ENCODE peak calls at places on chromosomes 11 and 22, in ten cellular contexts. K is HFF-Myc, X is AG04449, I is cardiac fibroblast, O is tibial nerve, N is Peyer's patch, Y is fibroblast of pulmonary artery, M is ovary, P is NB4, T is psoas muscle. G is an unnamed sample.

GRCh38 chr11:17414317-17414737 is 25.9 kb upstream of the KCNJ11 start:
- DNase-seq in K (no peak), X (no peak), I (no peak), O (no peak), N (peak), Y (no peak), M (no peak), P (no peak), T (no peak), G (no peak)

GRCh38 chr11:76251576-76251975 is 45.3 kb upstream of the WNT11 start:
- DNase-seq in K (no peak), X (no peak), I (peak), O (peak), N (no peak), Y (peak), M (no peak), P (peak), T (no peak), G (no peak)

GRCh38 chr22:44755418-44755817 is 3.0 kb downstream of the ARHGAP8 start:
- DNase-seq in K (no peak), X (no peak), I (no peak), O (no peak), N (no peak), Y (no peak), M (no peak), P (no peak), T (no peak), G (no peak)

GRCh38 chr11:132779487-132779886 is 752.8 kb downstream of the OPCML start:
- DNase-seq in K (no peak), X (peak), I (no peak), O (no peak), N (no peak), Y (no peak), M (no peak), P (no peak), T (no peak), G (no peak)

GRCh38 chr11:118652681-118653181 is 26.7 kb downstream of the TREH start:
- DNase-seq in K (no peak), X (no peak), I (no peak), O (no peak), N (no peak), Y (no peak), M (no peak), P (no peak), T (no peak), G (no peak)

GRCh38 chr11:910044-910588 is 494 bp downstream of the CHID1 start:
- DNase-seq in K (no peak), X (no peak), I (no peak), O (no peak), N (no peak), Y (no peak), M (no peak), P (no peak), T (no peak), G (no peak)

GRCh38 chr11:73388241-73389133 is 12.3 kb downstream of the RELT start:
- DNase-seq in K (no peak), X (no peak), I (no peak), O (no peak), N (no peak), Y (no peak), M (no peak), P (peak), T (peak), G (no peak)

GRCh38 chr22:46042786-46043185 is 65.8 kb upstream of the WNT7B start:
- DNase-seq in K (no peak), X (no peak), I (no peak), O (no peak), N (peak), Y (no peak), M (peak), P (no peak), T (no peak), G (no peak)

GRCh38 chr11:114774599-114775365 is 96.5 kb downstream of the NXPE2 start:
- DNase-seq in K (no peak), X (no peak), I (peak), O (no peak), N (no peak), Y (peak), M (no peak), P (peak), T (peak), G (peak)

GRCh38 chr11:73087730-73088129 is 54.4 kb downstream of the FCHSD2 start:
- DNase-seq in K (no peak), X (no peak), I (peak), O (no peak), N (no peak), Y (peak), M (no peak), P (peak), T (no peak), G (peak)

GRCh38 chr11:120035756-120036155 is 102.2 kb downstream of the TRIM29 start:
- DNase-seq in K (no peak), X (no peak), I (no peak), O (no peak), N (no peak), Y (no peak), M (no peak), P (no peak), T (no peak), G (no peak)

GRCh38 chr11:123020968-123021367 is 39.3 kb upstream of the BSX start:
- DNase-seq in K (peak), X (no peak), I (peak), O (peak), N (no peak), Y (peak), M (no peak), P (peak), T (no peak), G (peak)

GRCh38 chr11:11975201-11976092 is 33.0 kb downstream of the DKK3 start:
- DNase-seq in K (no peak), X (no peak), I (no peak), O (no peak), N (peak), Y (no peak), M (no peak), P (no peak), T (no peak), G (no peak)

GRCh38 chr11:7611411-7611810 is 61.9 kb downstream of the CYB5R2 start:
- DNase-seq in K (no peak), X (no peak), I (no peak), O (no peak), N (no peak), Y (no peak), M (no peak), P (no peak), T (no peak), G (no peak)

GRCh38 chr22:42451499-42452145 is 19.4 kb upstream of the NFAM1 start:
- DNase-seq in K (no peak), X (no peak), I (no peak), O (no peak), N (no peak), Y (no peak), M (no peak), P (no peak), T (no peak), G (no peak)

GRCh38 chr11:119666463-119667131 is 62.4 kb downstream of the NECTIN1 start:
- DNase-seq in K (peak), X (no peak), I (peak), O (peak), N (peak), Y (peak), M (peak), P (peak), T (peak), G (peak)

GRCh38 chr11:114257621-114258558 is 38.3 kb upstream of the NNMT start:
- DNase-seq in K (no peak), X (no peak), I (peak), O (peak), N (no peak), Y (peak), M (peak), P (peak), T (peak), G (peak)

GRCh38 chr22:23076896-23077572 is 6.7 kb downstream of the GNAZ start:
- DNase-seq in K (no peak), X (no peak), I (no peak), O (no peak), N (no peak), Y (no peak), M (no peak), P (no peak), T (no peak), G (no peak)

GRCh38 chr11:95592455-95592854 is 197.1 kb downstream of the FAM76B start:
- DNase-seq in K (no peak), X (no peak), I (peak), O (no peak), N (no peak), Y (peak), M (peak), P (no peak), T (no peak), G (no peak)

GRCh38 chr11:3126901-3127691 is 38.0 kb downstream of the OSBPL5 start:
- DNase-seq in K (no peak), X (no peak), I (no peak), O (no peak), N (peak), Y (no peak), M (peak), P (no peak), T (peak), G (no peak)

GRCh38 chr11:106231591-106231990 is 154.1 kb downstream of the AASDHPPT start:
- DNase-seq in K (peak), X (no peak), I (peak), O (no peak), N (no peak), Y (peak), M (no peak), P (peak), T (no peak), G (peak)

GRCh38 chr11:114398303-114398920 is 1.9 kb downstream of the C11orf71 start:
- DNase-seq in K (no peak), X (no peak), I (no peak), O (no peak), N (no peak), Y (no peak), M (no peak), P (no peak), T (no peak), G (no peak)

GRCh38 chr11:41984023-41984422 is 524.6 kb upstream of the LRRC4C start:
- DNase-seq in K (no peak), X (no peak), I (no peak), O (no peak), N (no peak), Y (no peak), M (no peak), P (no peak), T (no peak), G (no peak)

GRCh38 chr22:41343300-41343699 is 38.4 kb upstream of the TEF start:
- DNase-seq in K (no peak), X (no peak), I (no peak), O (no peak), N (no peak), Y (no peak), M (no peak), P (no peak), T (no peak), G (no peak)

GRCh38 chr22:27381552-27381951 is 420.0 kb downstream of the MN1 start:
- DNase-seq in K (no peak), X (no peak), I (no peak), O (no peak), N (no peak), Y (no peak), M (no peak), P (no peak), T (no peak), G (no peak)

GRCh38 chr22:34973926-34974325 is 92.0 kb upstream of the ISX start:
- DNase-seq in K (no peak), X (peak), I (no peak), O (no peak), N (no peak), Y (no peak), M (no peak), P (no peak), T (no peak), G (no peak)

GRCh38 chr11:117438371-117439000 is 110.8 kb downstream of the CEP164 start:
- DNase-seq in K (no peak), X (no peak), I (peak), O (no peak), N (no peak), Y (peak), M (no peak), P (peak), T (no peak), G (no peak)

GRCh38 chr11:114181752-114182151 is 114.4 kb upstream of the NNMT start:
- DNase-seq in K (no peak), X (no peak), I (no peak), O (no peak), N (no peak), Y (no peak), M (no peak), P (no peak), T (peak), G (peak)

GRCh38 chr22:26610072-26610958 is 7.5 kb downstream of the CRYBB1 start:
- DNase-seq in K (peak), X (peak), I (peak), O (no peak), N (no peak), Y (peak), M (no peak), P (peak), T (peak), G (peak)

GRCh38 chr11:8098361-8098760 is 17.4 kb downstream of the TUB start:
- DNase-seq in K (no peak), X (peak), I (peak), O (no peak), N (no peak), Y (no peak), M (no peak), P (no peak), T (no peak), G (peak)

GRCh38 chr22:49645791-49646550 is 181.7 kb downstream of the BRD1 start:
- DNase-seq in K (no peak), X (no peak), I (no peak), O (no peak), N (no peak), Y (no peak), M (no peak), P (no peak), T (no peak), G (no peak)

GRCh38 chr22:49649166-49649565 is 178.5 kb downstream of the BRD1 start:
- DNase-seq in K (no peak), X (no peak), I (no peak), O (no peak), N (no peak), Y (no peak), M (no peak), P (no peak), T (peak), G (no peak)

GRCh38 chr22:49646876-49647275 is 180.8 kb downstream of the BRD1 start:
- DNase-seq in K (no peak), X (no peak), I (no peak), O (no peak), N (no peak), Y (no peak), M (no peak), P (no peak), T (no peak), G (no peak)

GRCh38 chr22:49648053-49648452 is 179.6 kb downstream of the BRD1 start:
- DNase-seq in K (no peak), X (no peak), I (no peak), O (no peak), N (no peak), Y (no peak), M (no peak), P (no peak), T (peak), G (no peak)

DNA sequence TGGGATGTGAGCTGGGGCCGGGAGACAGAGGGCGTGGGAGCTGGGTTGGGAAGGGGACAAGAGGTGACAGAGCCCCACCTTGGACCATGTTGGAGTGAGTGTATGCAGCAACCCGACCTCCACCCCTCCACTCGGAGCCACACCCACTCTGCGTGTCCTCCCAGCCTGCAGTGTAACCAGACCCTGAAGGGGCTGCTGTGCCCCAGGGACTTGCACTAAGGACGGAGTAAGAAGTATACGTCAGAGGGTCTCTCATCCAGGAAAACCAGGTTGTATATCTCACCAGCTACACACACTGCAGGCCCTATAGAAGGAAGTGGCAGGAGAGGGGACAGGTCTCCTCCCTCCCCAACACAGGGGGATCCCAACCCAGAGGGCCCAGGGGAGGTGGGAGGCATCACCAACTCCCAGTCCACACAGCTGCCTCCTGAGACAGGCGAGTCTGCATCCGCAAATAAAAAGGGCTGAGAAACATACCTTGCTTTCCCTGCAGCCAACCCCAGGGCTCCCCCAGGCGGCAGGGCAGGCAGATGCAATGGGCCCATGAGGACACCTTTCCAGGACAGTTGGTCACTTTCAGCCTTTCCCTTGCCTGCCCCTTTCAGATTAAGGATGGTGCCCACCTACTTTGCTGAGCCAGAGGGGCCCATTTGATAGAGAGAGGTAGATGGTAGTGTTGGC is 180.2 kb downstream of the BRD1 start:
- DNase-seq in K (no peak), X (no peak), I (no peak), O (no peak), N (no peak), Y (no peak), M (no peak), P (peak), T (no peak), G (no peak)
- TF ChIP-seq CTCF in K (no peak), X (no peak), I (no peak), O (no peak), N (no peak), Y (no peak), M (no peak), P (peak), T (no peak), G (no peak)

GRCh38 chr22:36977947-36978660 is 41.1 kb downstream of the TST start:
- DNase-seq in K (peak), X (peak), I (peak), O (peak), N (peak), Y (peak), M (peak), P (peak), T (peak), G (peak)
- H3K4me3 ChIP-seq in K (peak), X (peak), I (peak), O (peak), N (peak), Y (peak), M (peak), P (peak), T (peak), G (peak)

DNA sequence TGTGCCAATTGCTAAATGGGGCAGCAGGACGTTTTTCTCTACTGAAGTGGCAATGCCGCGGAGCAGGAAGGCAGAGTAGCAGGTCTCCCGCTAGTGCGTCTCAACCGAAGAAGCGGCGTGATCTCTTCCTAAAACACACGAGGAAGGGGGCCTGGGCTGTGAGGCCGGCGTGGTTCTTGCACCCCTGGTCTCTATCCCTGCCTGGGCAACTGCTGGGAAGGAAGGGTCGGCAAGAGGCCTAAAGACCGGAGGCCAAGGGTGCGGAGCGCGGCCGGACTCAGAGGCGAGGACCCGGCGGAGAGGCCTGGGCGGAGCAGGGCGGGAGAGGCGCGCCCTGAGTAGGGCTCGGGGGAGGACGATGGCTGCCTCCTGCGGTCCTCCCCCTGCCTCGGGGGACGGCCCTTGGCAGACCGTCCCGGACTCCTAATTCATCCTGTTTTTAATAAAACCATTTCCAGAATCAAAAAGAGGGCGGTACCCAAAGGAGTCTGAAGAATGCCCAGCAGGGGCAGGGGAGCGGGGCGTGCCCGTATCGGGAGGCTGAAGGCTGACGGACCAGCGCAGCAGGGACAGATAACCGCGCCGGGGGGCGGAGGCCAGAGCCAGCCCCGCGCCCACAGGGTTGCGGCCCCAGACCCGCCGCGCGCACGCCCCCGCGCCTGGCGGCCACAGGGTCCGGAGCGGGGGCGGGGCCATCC is 559 bp upstream of the APLP2 start:
- DNase-seq in K (peak), X (no peak), I (peak), O (peak), N (peak), Y (peak), M (no peak), P (no peak), T (peak), G (peak)
- TF ChIP-seq CTCF in K (no peak), X (peak), I (peak), O (peak), N (peak), Y (peak), M (peak), P (no peak), T (peak), G (no peak)

GRCh38 chr11:86427441-86427840 is 52.8 kb downstream of the CCDC81 start:
- DNase-seq in K (no peak), X (no peak), I (no peak), O (no peak), N (no peak), Y (no peak), M (no peak), P (no peak), T (no peak), G (no peak)

GRCh38 chr11:86435711-86436110 is 61.0 kb downstream of the CCDC81 start:
- DNase-seq in K (no peak), X (no peak), I (no peak), O (no peak), N (no peak), Y (no peak), M (no peak), P (no peak), T (no peak), G (no peak)

GRCh38 chr11:86431258-86431657 is 56.6 kb downstream of the CCDC81 start:
- DNase-seq in K (no peak), X (no peak), I (no peak), O (no peak), N (no peak), Y (no peak), M (no peak), P (no peak), T (no peak), G (peak)
- H3K4me3 ChIP-seq in K (no peak), X (no peak), I (no peak), O (no peak), N (no peak), Y (no peak), M (no peak), P (no peak), T (no peak), G (peak)

DNA sequence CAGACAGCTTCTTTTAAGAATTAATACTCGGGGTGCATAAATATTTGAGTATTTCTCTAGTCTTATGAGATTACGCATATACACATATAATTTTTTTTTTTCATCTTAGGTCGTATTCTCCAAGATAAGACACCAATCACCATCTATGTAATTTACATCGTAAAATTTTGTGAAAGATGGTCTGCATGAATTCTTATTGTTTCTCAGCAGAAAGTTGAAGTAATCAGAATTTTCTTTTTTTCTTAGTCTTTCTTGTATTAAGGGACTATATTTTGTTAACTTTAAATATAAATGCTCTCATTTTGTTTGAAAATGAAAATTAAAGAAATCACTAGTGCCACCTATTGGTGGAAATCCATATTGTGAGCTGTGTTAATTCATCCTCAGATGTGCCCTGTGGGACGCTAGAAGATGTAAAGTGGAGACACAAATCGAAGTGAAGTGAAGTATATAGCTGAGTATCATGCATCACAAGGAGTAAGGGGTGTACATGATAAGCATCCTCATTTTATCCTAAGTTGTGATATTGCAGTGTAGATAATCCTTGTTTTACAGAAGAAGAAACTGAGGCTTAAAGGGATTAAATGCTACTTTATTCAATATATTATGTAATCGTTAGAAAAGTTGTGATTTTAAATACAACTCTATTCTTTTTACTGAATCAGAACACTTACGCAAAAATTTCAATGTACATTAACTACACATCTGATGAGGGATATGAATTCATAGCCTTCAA is 2084.3 kb downstream of the LRRC4C start:
- DNase-seq in K (no peak), X (no peak), I (peak), O (no peak), N (no peak), Y (peak), M (no peak), P (peak), T (no peak), G (peak)
- TF ChIP-seq CTCF in K (no peak), X (no peak), I (peak), O (peak), N (peak), Y (peak), M (no peak), P (peak), T (peak), G (peak)